ENCODE peak calls at places on chromosomes 1 and 21, in nine cellular contexts. C is breast epithelium, J is HFFc6, O is caudate nucleus, S is HuH-7.5, M is ovary, Y is Kasumi-1, N is dermis blood vessel endothelial cell, Q is KG1. U is an unnamed sample.

GRCh38 chr1:216330262-216330661 is 93.0 kb downstream of the USH2A start:
- DNase-seq in O (no peak), J (no peak), Q (no peak), C (no peak), Y (no peak), S (no peak), M (no peak), N (no peak), U (no peak)

GRCh38 chr1:156419863-156420208 is 50.8 kb downstream of the RHBG start:
- DNase-seq in Q (no peak), N (no peak), C (no peak), M (no peak), O (no peak), Y (no peak), J (no peak), S (peak; percentile 63), U (no peak)

GRCh38 chr21:38166214-38166547 is 90.6 kb upstream of the KCNJ15 start:
- DNase-seq in C (no peak), M (peak; percentile 46), N (no peak), O (no peak), S (no peak), Q (no peak), Y (no peak), J (no peak), U (no peak)

GRCh38 chr1:38095337-38096030 is 48.9 kb upstream of the POU3F1 start:
- DNase-seq in Y (no peak), Q (no peak), M (no peak), N (no peak), C (no peak), J (no peak), S (no peak), O (no peak), U (no peak)

GRCh38 chr1:18752409-18752808 is 107.1 kb downstream of the TAS1R2 start:
- DNase-seq in N (no peak), Q (no peak), C (no peak), Y (no peak), O (no peak), M (no peak), J (no peak), S (no peak), U (no peak)

GRCh38 chr21:41878831-41879189 is 334 bp downstream of the PRDM15 start:
- DNase-seq in M (peak; percentile 85), J (peak; percentile 75), S (peak; percentile 94), O (peak; percentile 86), Y (peak; percentile 74), N (peak; percentile 86), C (peak; percentile 66), Q (no peak), U (peak; percentile 68)

GRCh38 chr1:58837886-58838285 is 54.0 kb upstream of the JUN start:
- DNase-seq in M (no peak), J (no peak), Y (no peak), O (no peak), S (no peak), Q (no peak), C (no peak), N (no peak), U (no peak)

GRCh38 chr1:108785264-108785663 is 38.8 kb downstream of the STXBP3 start:
- DNase-seq in O (no peak), N (no peak), Y (no peak), C (no peak), Q (no peak), M (no peak), S (no peak), J (no peak), U (no peak)

GRCh38 chr1:211596418-211597181 is 17.6 kb upstream of the SLC30A1 start:
- DNase-seq in M (no peak), C (no peak), N (no peak), O (no peak), J (no peak), S (no peak), Y (no peak), Q (no peak), U (no peak)

GRCh38 chr1:7672864-7673263 is 98.2 kb upstream of the VAMP3 start:
- DNase-seq in M (no peak), Y (no peak), Q (no peak), J (no peak), C (no peak), N (no peak), O (no peak), S (no peak), U (no peak)

GRCh38 chr1:201710632-201711031 is 118.3 kb upstream of the IPO9 start:
- DNase-seq in C (no peak), Q (no peak), Y (no peak), S (no peak), O (no peak), M (no peak), J (no peak), N (no peak), U (no peak)

GRCh38 chr1:229879746-229880145 is 187.3 kb upstream of the GALNT2 start:
- DNase-seq in M (no peak), J (no peak), Y (no peak), Q (no peak), O (no peak), N (no peak), S (no peak), C (no peak), U (no peak)